ENCODE peak calls at places on chromosomes 16 and 17, in seven cellular contexts. One of them, this sample, is unnamed.
A peak's percentile ranks its signal among the peaks of the same experiment; 100 is the strongest.

GRCh38 chr17:4234406-4234805 is 29.4 kb downstream of the ANKFY1 start:
- DNase-seq in ovary: no peak
- DNase-seq in IMR-90: peak; percentile 31
- DNase-seq in esophagus muscularis mucosa: no peak
- DNase-seq in body of pancreas: no peak
- DNase-seq in suprapubic skin: no peak
- DNase-seq in A549: no peak
- DNase-seq in this sample: no peak

GRCh38 chr16:86158688-86159360 is 259.9 kb downstream of the IRF8 start:
- DNase-seq in ovary: no peak
- DNase-seq in IMR-90: peak; percentile 36
- DNase-seq in esophagus muscularis mucosa: no peak
- DNase-seq in body of pancreas: no peak
- DNase-seq in suprapubic skin: no peak
- DNase-seq in A549: no peak
- DNase-seq in this sample: no peak

GRCh38 chr17:49162866-49163265 is 30.3 kb downstream of the B4GALNT2 start:
- DNase-seq in ovary: no peak
- DNase-seq in IMR-90: no peak
- DNase-seq in esophagus muscularis mucosa: no peak
- DNase-seq in body of pancreas: no peak
- DNase-seq in suprapubic skin: no peak
- DNase-seq in A549: no peak
- DNase-seq in this sample: no peak

GRCh38 chr17:19368119-19368660 is 5.7 kb upstream of the B9D1 start:
- DNase-seq in ovary: no peak
- DNase-seq in IMR-90: peak; percentile 37
- DNase-seq in esophagus muscularis mucosa: no peak
- DNase-seq in body of pancreas: no peak
- DNase-seq in suprapubic skin: peak; percentile 27
- DNase-seq in A549: no peak
- DNase-seq in this sample: no peak

GRCh38 chr17:31373150-31374082 is 18.1 kb upstream of the RAB11FIP4 start:
- DNase-seq in ovary: no peak
- DNase-seq in IMR-90: peak; percentile 71
- DNase-seq in esophagus muscularis mucosa: no peak
- DNase-seq in body of pancreas: no peak
- DNase-seq in suprapubic skin: no peak
- DNase-seq in A549: no peak
- DNase-seq in this sample: no peak

GRCh38 chr16:24075929-24076716 is 180.0 kb upstream of the CACNG3 start:
- DNase-seq in ovary: no peak
- DNase-seq in IMR-90: no peak
- DNase-seq in esophagus muscularis mucosa: no peak
- DNase-seq in body of pancreas: no peak
- DNase-seq in suprapubic skin: no peak
- DNase-seq in A549: no peak
- DNase-seq in this sample: no peak

GRCh38 chr17:36793976-36794375 is 143.3 kb upstream of the LHX1 start:
- DNase-seq in ovary: no peak
- DNase-seq in IMR-90: no peak
- DNase-seq in esophagus muscularis mucosa: no peak
- DNase-seq in body of pancreas: no peak
- DNase-seq in suprapubic skin: no peak
- DNase-seq in A549: no peak
- DNase-seq in this sample: no peak

GRCh38 chr16:58024673-58025350 is 742 bp upstream of the MMP15 start:
- DNase-seq in ovary: no peak
- DNase-seq in IMR-90: no peak
- DNase-seq in esophagus muscularis mucosa: no peak
- DNase-seq in body of pancreas: peak; percentile 74
- DNase-seq in suprapubic skin: no peak
- DNase-seq in A549: no peak
- DNase-seq in this sample: peak; percentile 59

GRCh38 chr17:28727727-28728363 is 743 bp upstream of the NEK8 start:
- DNase-seq in ovary: peak; percentile 69
- DNase-seq in IMR-90: peak; percentile 48
- DNase-seq in esophagus muscularis mucosa: no peak
- DNase-seq in body of pancreas: peak; percentile 52
- DNase-seq in suprapubic skin: no peak
- DNase-seq in A549: peak; percentile 78
- DNase-seq in this sample: peak; percentile 59

GRCh38 chr17:15274017-15274416 is 8.9 kb upstream of the PMP22 start:
- DNase-seq in ovary: no peak
- DNase-seq in IMR-90: no peak
- DNase-seq in esophagus muscularis mucosa: no peak
- DNase-seq in body of pancreas: no peak
- DNase-seq in suprapubic skin: no peak
- DNase-seq in A549: no peak
- DNase-seq in this sample: no peak

GRCh38 chr16:54284319-54284930 is 2.2 kb downstream of the IRX3 start:
- DNase-seq in ovary: no peak
- DNase-seq in IMR-90: no peak
- DNase-seq in esophagus muscularis mucosa: no peak
- DNase-seq in body of pancreas: peak; percentile 27
- DNase-seq in suprapubic skin: peak; percentile 69
- DNase-seq in A549: no peak
- DNase-seq in this sample: peak; percentile 15

GRCh38 chr17:44004761-44005526 is 522 bp downstream of the NAGS start:
- DNase-seq in ovary: peak; percentile 43
- DNase-seq in IMR-90: no peak
- DNase-seq in esophagus muscularis mucosa: no peak
- DNase-seq in body of pancreas: no peak
- DNase-seq in suprapubic skin: peak; percentile 71
- DNase-seq in A549: no peak
- DNase-seq in this sample: peak; percentile 31

GRCh38 chr16:81335669-81336068 is 20.9 kb downstream of the GAN start:
- DNase-seq in ovary: no peak
- DNase-seq in IMR-90: no peak
- DNase-seq in esophagus muscularis mucosa: no peak
- DNase-seq in body of pancreas: no peak
- DNase-seq in suprapubic skin: no peak
- DNase-seq in A549: no peak
- DNase-seq in this sample: no peak

GRCh38 chr17:52128721-52129120 is 29.8 kb downstream of the CA10 start:
- DNase-seq in ovary: no peak
- DNase-seq in IMR-90: no peak
- DNase-seq in esophagus muscularis mucosa: no peak
- DNase-seq in body of pancreas: no peak
- DNase-seq in suprapubic skin: no peak
- DNase-seq in A549: no peak
- DNase-seq in this sample: no peak

GRCh38 chr17:80458016-80458415 is 18.4 kb downstream of the NPTX1 start:
- DNase-seq in ovary: no peak
- DNase-seq in IMR-90: no peak
- DNase-seq in esophagus muscularis mucosa: no peak
- DNase-seq in body of pancreas: no peak
- DNase-seq in suprapubic skin: no peak
- DNase-seq in A549: no peak
- DNase-seq in this sample: no peak

GRCh38 chr17:80464486-80464885 is 11.9 kb downstream of the NPTX1 start:
- DNase-seq in ovary: no peak
- DNase-seq in IMR-90: no peak
- DNase-seq in esophagus muscularis mucosa: no peak
- DNase-seq in body of pancreas: no peak
- DNase-seq in suprapubic skin: no peak
- DNase-seq in A549: no peak
- DNase-seq in this sample: no peak

GRCh38 chr17:80463784-80464400 is 12.5 kb downstream of the NPTX1 start:
- DNase-seq in ovary: no peak
- DNase-seq in IMR-90: no peak
- DNase-seq in esophagus muscularis mucosa: no peak
- DNase-seq in body of pancreas: no peak
- DNase-seq in suprapubic skin: no peak
- DNase-seq in A549: no peak
- DNase-seq in this sample: no peak

GRCh38 chr17:80460286-80460881 is 16.0 kb downstream of the NPTX1 start:
- DNase-seq in ovary: no peak
- DNase-seq in IMR-90: no peak
- DNase-seq in esophagus muscularis mucosa: no peak
- DNase-seq in body of pancreas: no peak
- DNase-seq in suprapubic skin: no peak
- DNase-seq in A549: no peak
- DNase-seq in this sample: no peak

GRCh38 chr17:80461527-80462166 is 14.8 kb downstream of the NPTX1 start:
- DNase-seq in ovary: no peak
- DNase-seq in IMR-90: no peak
- DNase-seq in esophagus muscularis mucosa: no peak
- DNase-seq in body of pancreas: no peak
- DNase-seq in suprapubic skin: no peak
- DNase-seq in A549: no peak
- DNase-seq in this sample: no peak
- H3K4me1 ChIP-seq in ovary: peaks cover 8% of the 10 kb centered on the region
- H3K4me1 ChIP-seq in IMR-90: no peaks in the 10 kb centered on the region
- H3K4me1 ChIP-seq in esophagus muscularis mucosa: peaks cover 41% of the 10 kb centered on the region
- H3K4me1 ChIP-seq in body of pancreas: no peaks in the 10 kb centered on the region
- H3K4me1 ChIP-seq in suprapubic skin: peaks cover under 1% of the 10 kb centered on the region
- H3K4me1 ChIP-seq in A549: no peaks in the 10 kb centered on the region
- H3K4me1 ChIP-seq in this sample: no peaks in the 10 kb centered on the region

GRCh38 chr16:30376508-30376907 is 1.9 kb downstream of the MYL11 start:
- DNase-seq in ovary: no peak
- DNase-seq in IMR-90: no peak
- DNase-seq in esophagus muscularis mucosa: no peak
- DNase-seq in body of pancreas: no peak
- DNase-seq in suprapubic skin: peak; percentile 62
- DNase-seq in A549: no peak
- DNase-seq in this sample: no peak

GRCh38 chr16:30377050-30377811 is 2.6 kb downstream of the MYL11 start:
- DNase-seq in ovary: no peak
- DNase-seq in IMR-90: no peak
- DNase-seq in esophagus muscularis mucosa: no peak
- DNase-seq in body of pancreas: no peak
- DNase-seq in suprapubic skin: no peak
- DNase-seq in A549: no peak
- DNase-seq in this sample: no peak

GRCh38 chr16:30379165-30379783 is 3.1 kb downstream of the SEPTIN1 start:
- DNase-seq in ovary: no peak
- DNase-seq in IMR-90: no peak
- DNase-seq in esophagus muscularis mucosa: no peak
- DNase-seq in body of pancreas: no peak
- DNase-seq in suprapubic skin: no peak
- DNase-seq in A549: no peak
- DNase-seq in this sample: no peak

GRCh38 chr16:30378236-30379164 is 3.9 kb downstream of the SEPTIN1 start:
- DNase-seq in ovary: peak; percentile 100
- DNase-seq in IMR-90: peak; percentile 94
- DNase-seq in esophagus muscularis mucosa: peak; percentile 100
- DNase-seq in body of pancreas: peak; percentile 99
- DNase-seq in suprapubic skin: peak; percentile 99
- DNase-seq in A549: peak; percentile 93
- DNase-seq in this sample: peak; percentile 99

GRCh38 chr16:30377812-30378235 is 3.2 kb downstream of the MYL11 start:
- DNase-seq in ovary: peak; percentile 98
- DNase-seq in IMR-90: peak; percentile 85
- DNase-seq in esophagus muscularis mucosa: peak; percentile 98
- DNase-seq in body of pancreas: peak; percentile 83
- DNase-seq in suprapubic skin: peak; percentile 98
- DNase-seq in A549: peak; percentile 93
- DNase-seq in this sample: peak; percentile 95
- TF ChIP-seq POLR2A in ovary: peak; percentile 91
- TF ChIP-seq POLR2A in IMR-90: peak; percentile 85
- TF ChIP-seq POLR2A in esophagus muscularis mucosa: peak; percentile 70
- TF ChIP-seq POLR2A in body of pancreas: peak; percentile 66
- TF ChIP-seq POLR2A in suprapubic skin: peak; percentile 69
- TF ChIP-seq POLR2A in A549: no peak
- TF ChIP-seq POLR2A in this sample: peak; percentile 67

DNA sequence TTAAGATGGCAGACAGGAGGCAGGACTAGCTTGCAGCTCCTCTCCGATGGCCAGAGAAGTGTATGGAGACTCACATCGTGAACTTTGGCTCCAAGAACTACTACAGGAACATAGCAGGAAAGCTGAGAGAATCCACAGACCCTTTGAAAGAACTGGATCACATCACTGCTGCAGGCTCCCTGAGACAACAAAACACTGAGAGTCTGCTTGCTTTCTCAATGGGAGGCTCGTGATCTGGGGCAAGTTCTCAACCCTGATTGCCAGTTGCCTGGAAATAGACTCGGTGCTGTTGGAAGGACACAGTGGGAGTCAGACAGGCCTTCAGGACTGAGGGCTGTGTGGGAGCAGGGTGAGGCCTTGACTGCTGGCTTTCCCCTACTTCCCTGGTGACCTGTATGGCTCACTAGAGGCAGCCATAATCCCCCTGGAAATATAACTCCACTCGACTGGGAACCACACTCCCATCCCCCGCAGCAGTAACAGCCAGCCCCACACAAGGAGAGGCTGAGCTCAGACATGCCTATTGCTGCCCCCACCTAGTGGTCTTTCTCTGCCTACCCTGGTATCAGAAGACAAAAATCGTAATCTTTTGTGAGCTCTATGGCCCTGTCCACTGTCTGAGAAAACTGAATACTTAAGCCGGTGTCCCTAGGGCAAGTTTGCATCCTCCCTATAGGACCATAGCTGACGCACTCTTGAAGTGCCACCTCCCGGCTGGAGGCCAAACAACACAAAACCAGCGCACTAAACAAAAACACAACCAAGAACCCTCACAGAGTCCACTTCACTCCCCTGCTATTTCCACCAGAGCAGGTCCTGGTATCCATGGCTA is 238.4 kb downstream of the CEP112 start:
- DNase-seq in ovary: no peak
- DNase-seq in IMR-90: no peak
- DNase-seq in esophagus muscularis mucosa: no peak
- DNase-seq in body of pancreas: no peak
- DNase-seq in suprapubic skin: no peak
- DNase-seq in A549: no peak
- DNase-seq in this sample: no peak
- TF ChIP-seq CTCF in ovary: no peak
- TF ChIP-seq CTCF in IMR-90: no peak
- TF ChIP-seq CTCF in esophagus muscularis mucosa: no peak
- TF ChIP-seq CTCF in body of pancreas: no peak
- TF ChIP-seq CTCF in suprapubic skin: no peak
- TF ChIP-seq CTCF in A549: no peak
- TF ChIP-seq CTCF in this sample: no peak

GRCh38 chr17:17541640-17542001 is 45.4 kb upstream of the RASD1 start:
- DNase-seq in ovary: no peak
- DNase-seq in IMR-90: no peak
- DNase-seq in esophagus muscularis mucosa: no peak
- DNase-seq in body of pancreas: no peak
- DNase-seq in suprapubic skin: no peak
- DNase-seq in A549: no peak
- DNase-seq in this sample: no peak
- H3K4me1 ChIP-seq in ovary: peaks cover 9% of the 10 kb centered on the region
- H3K4me1 ChIP-seq in IMR-90: peaks cover 10% of the 10 kb centered on the region
- H3K4me1 ChIP-seq in esophagus muscularis mucosa: peaks cover 7% of the 10 kb centered on the region
- H3K4me1 ChIP-seq in body of pancreas: peaks cover 53% of the 10 kb centered on the region
- H3K4me1 ChIP-seq in suprapubic skin: peaks cover 12% of the 10 kb centered on the region
- H3K4me1 ChIP-seq in A549: peaks cover 33% of the 10 kb centered on the region
- H3K4me1 ChIP-seq in this sample: peaks cover 12% of the 10 kb centered on the region

GRCh38 chr17:72060084-72060483 is 60.7 kb upstream of the SOX9 start:
- DNase-seq in ovary: no peak
- DNase-seq in IMR-90: no peak
- DNase-seq in esophagus muscularis mucosa: no peak
- DNase-seq in body of pancreas: no peak
- DNase-seq in suprapubic skin: no peak
- DNase-seq in A549: no peak
- DNase-seq in this sample: no peak

GRCh38 chr17:72063756-72064461 is 56.9 kb upstream of the SOX9 start:
- DNase-seq in ovary: no peak
- DNase-seq in IMR-90: no peak
- DNase-seq in esophagus muscularis mucosa: peak; percentile 53
- DNase-seq in body of pancreas: no peak
- DNase-seq in suprapubic skin: no peak
- DNase-seq in A549: no peak
- DNase-seq in this sample: no peak

GRCh38 chr17:72065556-72065955 is 55.3 kb upstream of the SOX9 start:
- DNase-seq in ovary: no peak
- DNase-seq in IMR-90: no peak
- DNase-seq in esophagus muscularis mucosa: no peak
- DNase-seq in body of pancreas: no peak
- DNase-seq in suprapubic skin: no peak
- DNase-seq in A549: no peak
- DNase-seq in this sample: no peak

GRCh38 chr17:72063262-72063661 is 57.6 kb upstream of the SOX9 start:
- DNase-seq in ovary: no peak
- DNase-seq in IMR-90: no peak
- DNase-seq in esophagus muscularis mucosa: no peak
- DNase-seq in body of pancreas: no peak
- DNase-seq in suprapubic skin: no peak
- DNase-seq in A549: no peak
- DNase-seq in this sample: no peak
- TF ChIP-seq POLR2A in ovary: no peak
- TF ChIP-seq POLR2A in IMR-90: no peak
- TF ChIP-seq POLR2A in esophagus muscularis mucosa: no peak
- TF ChIP-seq POLR2A in body of pancreas: no peak
- TF ChIP-seq POLR2A in suprapubic skin: no peak
- TF ChIP-seq POLR2A in A549: no peak
- TF ChIP-seq POLR2A in this sample: no peak

This sample was measured in adrenal gland.